ENCODE peak calls at places on chromosomes 12 and 14, in four cellular contexts. I is CD4-positive, alpha-beta T cell; V is astrocyte of the spinal cord; W is B cell. J is an unnamed sample.

GRCh38 chr12:4539167-4539870 is 629 bp downstream of the RAD51AP1 start:
- DNase-seq in I (no peak), V (no peak), W (no peak), J (no peak)

GRCh38 chr12:15540025-15540424 is 217.7 kb downstream of the PTPRO start:
- DNase-seq in I (no peak), V (no peak), W (no peak), J (no peak)

GRCh38 chr14:86787782-86788181 is 1205.2 kb downstream of the GALC start:
- DNase-seq in I (no peak), V (peak), W (no peak), J (no peak)

GRCh38 chr14:102238131-102238530 is 66.8 kb downstream of the MOK start:
- DNase-seq in I (no peak), V (no peak), W (no peak), J (no peak)

GRCh38 chr12:28313631-28314030 is 123.4 kb downstream of the CCDC91 start:
- DNase-seq in I (no peak), V (peak), W (no peak), J (no peak)

GRCh38 chr14:44720707-44721106 is 213.6 kb upstream of the FSCB start:
- DNase-seq in I (no peak), V (no peak), W (no peak), J (no peak)

GRCh38 chr12:117105902-117106301 is 6.7 kb upstream of the TESC start:
- DNase-seq in I (no peak), V (no peak), W (no peak), J (no peak)

GRCh38 chr12:117863004-117863709 is 105.6 kb downstream of the KSR2 start:
- DNase-seq in I (no peak), V (peak), W (no peak), J (no peak)

GRCh38 chr14:24310387-24310665 is 386 bp downstream of the LTB4R2 start:
- DNase-seq in I (no peak), V (no peak), W (no peak), J (no peak)

GRCh38 chr14:71168564-71168963 is 261.3 kb downstream of the PCNX1 start:
- DNase-seq in I (no peak), V (no peak), W (no peak), J (no peak)

GRCh38 chr12:32418903-32419519 is 19.7 kb downstream of the FGD4 start:
- DNase-seq in I (no peak), V (no peak), W (no peak), J (no peak)

GRCh38 chr14:97412933-97413574 is 615.9 kb downstream of the VRK1 start:
- DNase-seq in I (no peak), V (no peak), W (no peak), J (no peak)

GRCh38 chr12:131711551-131712205 is 788 bp downstream of the SFSWAP start:
- DNase-seq in I (no peak), V (no peak), W (no peak), J (no peak)

GRCh38 chr14:105102893-105103292 is 37.7 kb upstream of the GPR132 start:
- DNase-seq in I (no peak), V (no peak), W (no peak), J (no peak)

GRCh38 chr12:14723763-14724162 is 27.4 kb upstream of the GUCY2C start:
- DNase-seq in I (peak), V (peak), W (no peak), J (peak)

GRCh38 chr14:83757896-83758295 is 1772.0 kb upstream of the FLRT2 start:
- DNase-seq in I (no peak), V (no peak), W (no peak), J (peak)

GRCh38 chr12:121391619-121392324 is 8.1 kb upstream of the RNF34 start:
- DNase-seq in I (no peak), V (no peak), W (peak), J (peak)

GRCh38 chr12:121933522-121934317 is 15.3 kb downstream of the CFAP251 start:
- DNase-seq in I (no peak), V (peak), W (no peak), J (no peak)

GRCh38 chr12:101698782-101699347 is 1.4 kb downstream of the CHPT1 start:
- DNase-seq in I (no peak), V (peak), W (no peak), J (no peak)

GRCh38 chr12:129615001-129615400 is 288.8 kb downstream of the TMEM132D start:
- DNase-seq in I (no peak), V (peak), W (no peak), J (no peak)

GRCh38 chr12:32647275-32647674 is 31.8 kb upstream of the DNM1L start:
- DNase-seq in I (no peak), V (no peak), W (no peak), J (no peak)

GRCh38 chr12:69105101-69105613 is 134.2 kb upstream of the CPSF6 start:
- DNase-seq in I (no peak), V (no peak), W (no peak), J (no peak)

GRCh38 chr12:42145197-42145549 is 499 bp upstream of the GXYLT1 start:
- DNase-seq in I (no peak), V (no peak), W (no peak), J (no peak)

GRCh38 chr14:61466249-61466904 is 145.0 kb downstream of the PRKCH start:
- DNase-seq in I (no peak), V (peak), W (no peak), J (no peak)

GRCh38 chr14:58362798-58363412 is 32.8 kb upstream of the TOMM20L start:
- DNase-seq in I (no peak), V (peak), W (no peak), J (no peak)

GRCh38 chr12:24754690-24755638 is 193.9 kb downstream of the BCAT1 start:
- DNase-seq in I (no peak), V (peak), W (no peak), J (peak)

GRCh38 chr12:18297883-18298282 is 36.6 kb downstream of the PIK3C2G start:
- DNase-seq in I (no peak), V (no peak), W (no peak), J (no peak)

GRCh38 chr14:54366726-54367707 is 29.8 kb upstream of the CDKN3 start:
- DNase-seq in I (peak), V (peak), W (peak), J (no peak)

GRCh38 chr14:105364100-105364708 is 34.1 kb upstream of the TEX22 start:
- DNase-seq in I (peak), V (no peak), W (peak), J (peak)

GRCh38 chr14:30559638-30560071 is 697 bp downstream of the G2E3 start:
- DNase-seq in I (no peak), V (peak), W (no peak), J (no peak)

GRCh38 chr12:122004633-122005071 is 17.0 kb upstream of the BCL7A start:
- DNase-seq in I (no peak), V (no peak), W (peak), J (no peak)

GRCh38 chr12:124130717-124131670 is 158.0 kb downstream of the ZNF664 start:
- DNase-seq in I (no peak), V (peak), W (no peak), J (no peak)

GRCh38 chr14:45621731-45622130 is 368.7 kb upstream of the MIS18BP1 start:
- DNase-seq in I (no peak), V (no peak), W (no peak), J (no peak)

GRCh38 chr12:120094485-120094884 is 22.1 kb downstream of the RAB35 start:
- DNase-seq in I (no peak), V (no peak), W (no peak), J (no peak)

DNA sequence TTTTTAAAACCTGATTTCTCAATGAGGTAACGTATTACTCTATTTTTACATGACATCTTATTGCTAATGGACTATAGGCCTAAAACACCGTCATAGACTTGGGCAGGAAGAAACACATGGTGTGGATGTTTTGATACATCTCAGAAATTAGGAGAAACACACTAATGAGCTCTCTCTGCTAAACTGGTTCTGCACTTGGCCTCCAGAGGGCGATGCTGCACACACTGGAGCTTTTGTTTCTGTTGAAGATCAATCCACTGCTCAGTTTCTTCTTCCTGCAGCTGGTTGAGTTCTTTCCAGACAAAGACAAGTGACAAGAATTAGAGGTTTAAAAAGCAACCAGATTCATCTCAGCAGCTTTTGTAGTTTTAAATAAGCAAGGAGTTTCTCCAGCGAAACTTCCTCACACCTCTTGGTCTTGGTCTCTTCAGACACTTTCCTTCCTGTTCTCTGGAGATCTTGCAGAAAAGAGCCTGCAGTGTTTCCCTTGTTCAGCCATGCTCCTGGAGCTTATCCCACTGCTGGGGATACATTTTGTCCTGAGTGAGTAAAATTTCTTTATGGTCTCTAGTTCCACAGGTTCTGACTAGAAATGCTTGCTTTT is 178.5 kb upstream of the OR4E1 start:
- DNase-seq in I (peak), V (peak), W (peak), J (no peak)
- TF ChIP-seq CTCF in I (peak), V (peak), W (peak), J (peak)

DNA sequence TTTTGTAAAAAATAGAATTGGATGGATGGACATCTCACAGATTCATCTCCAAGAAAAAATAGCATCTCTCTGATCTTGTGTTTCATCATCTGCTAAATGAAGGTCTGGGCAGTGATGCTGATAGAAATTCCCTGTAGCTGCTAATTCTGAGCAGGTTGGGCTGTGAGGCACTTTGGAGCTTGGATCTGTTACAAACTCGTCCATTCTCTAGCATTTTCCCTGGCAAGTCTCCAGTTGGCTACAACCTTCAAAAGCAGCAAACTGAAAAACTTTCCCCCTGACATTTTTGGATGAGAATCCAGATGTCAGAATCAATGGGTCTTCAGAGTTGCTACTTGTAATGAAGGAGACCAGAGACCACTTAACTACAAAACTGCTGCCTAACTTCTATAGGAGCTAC is 72.7 kb downstream of the TPH2 start:
- DNase-seq in I (no peak), V (no peak), W (no peak), J (no peak)
- TF ChIP-seq CTCF in I (no peak), V (no peak), W (no peak), J (no peak)

DNA sequence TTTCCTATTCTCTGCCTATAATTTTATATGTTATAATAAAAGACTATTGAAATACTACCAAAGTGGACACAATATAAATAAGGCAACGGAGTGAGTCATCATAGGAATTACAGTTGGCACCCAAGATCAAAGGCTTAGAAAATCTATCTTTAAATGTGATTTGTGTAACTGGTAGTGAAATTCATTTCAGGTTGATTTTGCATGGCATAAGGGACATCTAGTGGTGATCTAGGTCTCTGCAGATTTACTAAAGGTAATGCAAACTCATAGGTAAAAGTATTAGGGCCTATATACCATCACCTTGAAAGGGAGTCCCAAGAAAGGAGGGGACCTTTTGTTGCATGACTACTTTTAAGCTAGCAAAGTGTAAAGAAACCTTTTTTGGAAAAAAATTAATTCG is 527.2 kb downstream of the NRXN3 start:
- DNase-seq in I (no peak), V (peak), W (no peak), J (peak)
- TF ChIP-seq CTCF in I (no peak), V (peak), W (no peak), J (peak)

GRCh38 chr12:53450936-53451335 is 966 bp upstream of the PCBP2 start:
- DNase-seq in I (no peak), V (no peak), W (no peak), J (no peak)
- TF ChIP-seq CTCF in I (no peak), V (no peak), W (no peak), J (no peak)

DNA sequence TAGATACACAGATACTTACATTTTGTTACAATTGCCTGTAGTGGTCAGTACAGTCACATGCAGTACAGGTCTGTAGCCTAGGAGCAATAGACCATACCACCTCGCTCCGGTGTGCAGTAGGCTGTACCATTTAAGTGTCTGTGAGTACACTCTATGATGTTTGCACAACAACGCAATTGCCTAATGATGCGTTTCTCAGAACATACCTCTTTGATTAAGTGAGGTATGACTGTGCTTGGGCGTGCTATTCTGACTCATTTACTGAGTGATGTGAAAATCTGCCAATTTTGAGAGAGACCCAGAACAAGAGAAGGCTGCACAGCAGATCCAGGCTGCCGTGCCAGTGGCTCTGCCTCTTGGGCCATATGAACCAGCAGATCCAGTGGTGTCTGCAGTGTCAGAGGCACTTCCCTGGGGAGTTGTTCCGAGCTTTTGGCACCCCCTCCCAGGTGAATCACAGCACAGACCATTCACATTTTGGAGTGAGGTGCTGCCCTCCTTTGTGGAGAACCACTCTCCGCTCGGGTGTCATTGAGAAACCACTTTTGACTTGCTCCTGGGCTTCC is 20.4 kb downstream of the DLK1 start:
- DNase-seq in I (no peak), V (peak), W (no peak), J (peak)
- TF ChIP-seq CTCF in I (no peak), V (no peak), W (no peak), J (no peak)

GRCh38 chr14:34439090-34439489 is 22.9 kb downstream of the SPTSSA start:
- DNase-seq in I (no peak), V (no peak), W (no peak), J (no peak)
- TF ChIP-seq CTCF in I (no peak), V (no peak), W (no peak), J (no peak)

GRCh38 chr12:67647547-67648305 is 819 bp upstream of the DYRK2 start:
- DNase-seq in I (no peak), V (peak), W (peak), J (peak)
- TF ChIP-seq CTCF in I (no peak), V (peak), W (no peak), J (peak)

J was measured in AG09319.